ENCODE peak calls at places on chromosomes 13 and 19, in six cellular contexts. One of them, this sample, is unnamed.

GRCh38 chr13:45737571-45738002 is 35.5 kb downstream of the CBY2 start:
- DNase-seq in activated CD4-positive, alpha-beta T cell treated with anti-CD3 and anti-CD28 coated beads, Interleukin-2, amount 10 ng/mL, durations not matched to agents 7 days and 5 days: peak; percentile 7
- DNase-seq in stimulated activated CD8-positive, alpha-beta memory T cell treated with anti-CD3 and anti-CD28 coated beads, Interleukin-12 subunit alpha, Interleukin-12 subunit beta, amount 100 ng/mL, for 4 hours: no peak
- DNase-seq in sciatic nerve: no peak
- DNase-seq in activated gamma-delta T cell treated with anti-CD3 and anti-CD28 coated beads, Interleukin-2, amount 50 U/mL, for 16 hours: no peak
- DNase-seq in cardiac fibroblast: no peak
- DNase-seq in this sample: no peak

GRCh38 chr19:8831832-8832131 is 322 bp downstream of the ZNF558 start:
- DNase-seq in activated CD4-positive, alpha-beta T cell treated with anti-CD3 and anti-CD28 coated beads, Interleukin-2, amount 10 ng/mL, durations not matched to agents 7 days and 5 days: no peak
- DNase-seq in stimulated activated CD8-positive, alpha-beta memory T cell treated with anti-CD3 and anti-CD28 coated beads, Interleukin-12 subunit alpha, Interleukin-12 subunit beta, amount 100 ng/mL, for 4 hours: no peak
- DNase-seq in sciatic nerve: no peak
- DNase-seq in activated gamma-delta T cell treated with anti-CD3 and anti-CD28 coated beads, Interleukin-2, amount 50 U/mL, for 16 hours: no peak
- DNase-seq in cardiac fibroblast: no peak
- DNase-seq in this sample: peak; percentile 91

GRCh38 chr13:98965325-98965724 is 12.5 kb downstream of the DOCK9 start:
- DNase-seq in activated CD4-positive, alpha-beta T cell treated with anti-CD3 and anti-CD28 coated beads, Interleukin-2, amount 10 ng/mL, durations not matched to agents 7 days and 5 days: no peak
- DNase-seq in stimulated activated CD8-positive, alpha-beta memory T cell treated with anti-CD3 and anti-CD28 coated beads, Interleukin-12 subunit alpha, Interleukin-12 subunit beta, amount 100 ng/mL, for 4 hours: no peak
- DNase-seq in sciatic nerve: no peak
- DNase-seq in activated gamma-delta T cell treated with anti-CD3 and anti-CD28 coated beads, Interleukin-2, amount 50 U/mL, for 16 hours: no peak
- DNase-seq in cardiac fibroblast: no peak
- DNase-seq in this sample: no peak

GRCh38 chr19:53916004-53916403 is 6.9 kb downstream of the CACNG7 start:
- DNase-seq in activated CD4-positive, alpha-beta T cell treated with anti-CD3 and anti-CD28 coated beads, Interleukin-2, amount 10 ng/mL, durations not matched to agents 7 days and 5 days: no peak
- DNase-seq in stimulated activated CD8-positive, alpha-beta memory T cell treated with anti-CD3 and anti-CD28 coated beads, Interleukin-12 subunit alpha, Interleukin-12 subunit beta, amount 100 ng/mL, for 4 hours: no peak
- DNase-seq in sciatic nerve: no peak
- DNase-seq in activated gamma-delta T cell treated with anti-CD3 and anti-CD28 coated beads, Interleukin-2, amount 50 U/mL, for 16 hours: no peak
- DNase-seq in cardiac fibroblast: no peak
- DNase-seq in this sample: no peak

GRCh38 chr19:52397310-52398090 is at the start of gene ZNF528:
- DNase-seq in activated CD4-positive, alpha-beta T cell treated with anti-CD3 and anti-CD28 coated beads, Interleukin-2, amount 10 ng/mL, durations not matched to agents 7 days and 5 days: peak; percentile 97
- DNase-seq in stimulated activated CD8-positive, alpha-beta memory T cell treated with anti-CD3 and anti-CD28 coated beads, Interleukin-12 subunit alpha, Interleukin-12 subunit beta, amount 100 ng/mL, for 4 hours: peak; percentile 89
- DNase-seq in sciatic nerve: peak; percentile 98
- DNase-seq in activated gamma-delta T cell treated with anti-CD3 and anti-CD28 coated beads, Interleukin-2, amount 50 U/mL, for 16 hours: peak; percentile 95
- DNase-seq in cardiac fibroblast: peak; percentile 97
- DNase-seq in this sample: peak; percentile 99

GRCh38 chr13:113864303-113864890 is 521 bp upstream of the GAS6 start:
- DNase-seq in activated CD4-positive, alpha-beta T cell treated with anti-CD3 and anti-CD28 coated beads, Interleukin-2, amount 10 ng/mL, durations not matched to agents 7 days and 5 days: no peak
- DNase-seq in stimulated activated CD8-positive, alpha-beta memory T cell treated with anti-CD3 and anti-CD28 coated beads, Interleukin-12 subunit alpha, Interleukin-12 subunit beta, amount 100 ng/mL, for 4 hours: no peak
- DNase-seq in sciatic nerve: no peak
- DNase-seq in activated gamma-delta T cell treated with anti-CD3 and anti-CD28 coated beads, Interleukin-2, amount 50 U/mL, for 16 hours: no peak
- DNase-seq in cardiac fibroblast: peak; percentile 27
- DNase-seq in this sample: peak; percentile 60

GRCh38 chr19:10227215-10227971 is 3.7 kb downstream of the S1PR2 start:
- DNase-seq in activated CD4-positive, alpha-beta T cell treated with anti-CD3 and anti-CD28 coated beads, Interleukin-2, amount 10 ng/mL, durations not matched to agents 7 days and 5 days: no peak
- DNase-seq in stimulated activated CD8-positive, alpha-beta memory T cell treated with anti-CD3 and anti-CD28 coated beads, Interleukin-12 subunit alpha, Interleukin-12 subunit beta, amount 100 ng/mL, for 4 hours: no peak
- DNase-seq in sciatic nerve: peak; percentile 81
- DNase-seq in activated gamma-delta T cell treated with anti-CD3 and anti-CD28 coated beads, Interleukin-2, amount 50 U/mL, for 16 hours: no peak
- DNase-seq in cardiac fibroblast: peak; percentile 63
- DNase-seq in this sample: no peak

GRCh38 chr13:22009937-22010336 is 339.1 kb downstream of the FGF9 start:
- DNase-seq in activated CD4-positive, alpha-beta T cell treated with anti-CD3 and anti-CD28 coated beads, Interleukin-2, amount 10 ng/mL, durations not matched to agents 7 days and 5 days: no peak
- DNase-seq in stimulated activated CD8-positive, alpha-beta memory T cell treated with anti-CD3 and anti-CD28 coated beads, Interleukin-12 subunit alpha, Interleukin-12 subunit beta, amount 100 ng/mL, for 4 hours: no peak
- DNase-seq in sciatic nerve: no peak
- DNase-seq in activated gamma-delta T cell treated with anti-CD3 and anti-CD28 coated beads, Interleukin-2, amount 50 U/mL, for 16 hours: no peak
- DNase-seq in cardiac fibroblast: no peak
- DNase-seq in this sample: no peak

GRCh38 chr13:98972627-98973026 is 5.2 kb downstream of the DOCK9 start:
- DNase-seq in activated CD4-positive, alpha-beta T cell treated with anti-CD3 and anti-CD28 coated beads, Interleukin-2, amount 10 ng/mL, durations not matched to agents 7 days and 5 days: no peak
- DNase-seq in stimulated activated CD8-positive, alpha-beta memory T cell treated with anti-CD3 and anti-CD28 coated beads, Interleukin-12 subunit alpha, Interleukin-12 subunit beta, amount 100 ng/mL, for 4 hours: no peak
- DNase-seq in sciatic nerve: no peak
- DNase-seq in activated gamma-delta T cell treated with anti-CD3 and anti-CD28 coated beads, Interleukin-2, amount 50 U/mL, for 16 hours: no peak
- DNase-seq in cardiac fibroblast: peak; percentile 54
- DNase-seq in this sample: no peak

GRCh38 chr19:48632692-48633147 is 4.5 kb downstream of the DBP start:
- DNase-seq in activated CD4-positive, alpha-beta T cell treated with anti-CD3 and anti-CD28 coated beads, Interleukin-2, amount 10 ng/mL, durations not matched to agents 7 days and 5 days: no peak
- DNase-seq in stimulated activated CD8-positive, alpha-beta memory T cell treated with anti-CD3 and anti-CD28 coated beads, Interleukin-12 subunit alpha, Interleukin-12 subunit beta, amount 100 ng/mL, for 4 hours: no peak
- DNase-seq in sciatic nerve: no peak
- DNase-seq in activated gamma-delta T cell treated with anti-CD3 and anti-CD28 coated beads, Interleukin-2, amount 50 U/mL, for 16 hours: no peak
- DNase-seq in cardiac fibroblast: no peak
- DNase-seq in this sample: no peak

GRCh38 chr19:45613926-45614725 is 12.1 kb upstream of the GPR4 start:
- DNase-seq in activated CD4-positive, alpha-beta T cell treated with anti-CD3 and anti-CD28 coated beads, Interleukin-2, amount 10 ng/mL, durations not matched to agents 7 days and 5 days: peak; percentile 40
- DNase-seq in stimulated activated CD8-positive, alpha-beta memory T cell treated with anti-CD3 and anti-CD28 coated beads, Interleukin-12 subunit alpha, Interleukin-12 subunit beta, amount 100 ng/mL, for 4 hours: no peak
- DNase-seq in sciatic nerve: no peak
- DNase-seq in activated gamma-delta T cell treated with anti-CD3 and anti-CD28 coated beads, Interleukin-2, amount 50 U/mL, for 16 hours: peak; percentile 7
- DNase-seq in cardiac fibroblast: peak; percentile 88
- DNase-seq in this sample: no peak

GRCh38 chr13:68160466-68160865 is 930.3 kb upstream of the PCDH9 start:
- DNase-seq in activated CD4-positive, alpha-beta T cell treated with anti-CD3 and anti-CD28 coated beads, Interleukin-2, amount 10 ng/mL, durations not matched to agents 7 days and 5 days: no peak
- DNase-seq in stimulated activated CD8-positive, alpha-beta memory T cell treated with anti-CD3 and anti-CD28 coated beads, Interleukin-12 subunit alpha, Interleukin-12 subunit beta, amount 100 ng/mL, for 4 hours: no peak
- DNase-seq in sciatic nerve: no peak
- DNase-seq in activated gamma-delta T cell treated with anti-CD3 and anti-CD28 coated beads, Interleukin-2, amount 50 U/mL, for 16 hours: no peak
- DNase-seq in cardiac fibroblast: no peak
- DNase-seq in this sample: no peak

GRCh38 chr13:110109910-110110309 is 197.0 kb downstream of the COL4A1 start:
- DNase-seq in activated CD4-positive, alpha-beta T cell treated with anti-CD3 and anti-CD28 coated beads, Interleukin-2, amount 10 ng/mL, durations not matched to agents 7 days and 5 days: no peak
- DNase-seq in stimulated activated CD8-positive, alpha-beta memory T cell treated with anti-CD3 and anti-CD28 coated beads, Interleukin-12 subunit alpha, Interleukin-12 subunit beta, amount 100 ng/mL, for 4 hours: no peak
- DNase-seq in sciatic nerve: no peak
- DNase-seq in activated gamma-delta T cell treated with anti-CD3 and anti-CD28 coated beads, Interleukin-2, amount 50 U/mL, for 16 hours: no peak
- DNase-seq in cardiac fibroblast: peak; percentile 94
- DNase-seq in this sample: no peak

GRCh38 chr13:46926856-46927625 is 30.2 kb upstream of the HTR2A start:
- DNase-seq in activated CD4-positive, alpha-beta T cell treated with anti-CD3 and anti-CD28 coated beads, Interleukin-2, amount 10 ng/mL, durations not matched to agents 7 days and 5 days: no peak
- DNase-seq in stimulated activated CD8-positive, alpha-beta memory T cell treated with anti-CD3 and anti-CD28 coated beads, Interleukin-12 subunit alpha, Interleukin-12 subunit beta, amount 100 ng/mL, for 4 hours: no peak
- DNase-seq in sciatic nerve: no peak
- DNase-seq in activated gamma-delta T cell treated with anti-CD3 and anti-CD28 coated beads, Interleukin-2, amount 50 U/mL, for 16 hours: no peak
- DNase-seq in cardiac fibroblast: peak; percentile 64
- DNase-seq in this sample: no peak

GRCh38 chr13:24244802-24245201 is 64.6 kb upstream of the C1QTNF9 start:
- DNase-seq in activated CD4-positive, alpha-beta T cell treated with anti-CD3 and anti-CD28 coated beads, Interleukin-2, amount 10 ng/mL, durations not matched to agents 7 days and 5 days: no peak
- DNase-seq in stimulated activated CD8-positive, alpha-beta memory T cell treated with anti-CD3 and anti-CD28 coated beads, Interleukin-12 subunit alpha, Interleukin-12 subunit beta, amount 100 ng/mL, for 4 hours: no peak
- DNase-seq in sciatic nerve: no peak
- DNase-seq in activated gamma-delta T cell treated with anti-CD3 and anti-CD28 coated beads, Interleukin-2, amount 50 U/mL, for 16 hours: no peak
- DNase-seq in cardiac fibroblast: no peak
- DNase-seq in this sample: no peak

GRCh38 chr13:112140366-112140765 is 73.4 kb downstream of the SOX1 start:
- DNase-seq in activated CD4-positive, alpha-beta T cell treated with anti-CD3 and anti-CD28 coated beads, Interleukin-2, amount 10 ng/mL, durations not matched to agents 7 days and 5 days: no peak
- DNase-seq in stimulated activated CD8-positive, alpha-beta memory T cell treated with anti-CD3 and anti-CD28 coated beads, Interleukin-12 subunit alpha, Interleukin-12 subunit beta, amount 100 ng/mL, for 4 hours: no peak
- DNase-seq in sciatic nerve: no peak
- DNase-seq in activated gamma-delta T cell treated with anti-CD3 and anti-CD28 coated beads, Interleukin-2, amount 50 U/mL, for 16 hours: no peak
- DNase-seq in cardiac fibroblast: no peak
- DNase-seq in this sample: peak; percentile 83

GRCh38 chr13:66128692-66129269 is 1101.4 kb downstream of the PCDH9 start:
- DNase-seq in activated CD4-positive, alpha-beta T cell treated with anti-CD3 and anti-CD28 coated beads, Interleukin-2, amount 10 ng/mL, durations not matched to agents 7 days and 5 days: no peak
- DNase-seq in stimulated activated CD8-positive, alpha-beta memory T cell treated with anti-CD3 and anti-CD28 coated beads, Interleukin-12 subunit alpha, Interleukin-12 subunit beta, amount 100 ng/mL, for 4 hours: no peak
- DNase-seq in sciatic nerve: no peak
- DNase-seq in activated gamma-delta T cell treated with anti-CD3 and anti-CD28 coated beads, Interleukin-2, amount 50 U/mL, for 16 hours: no peak
- DNase-seq in cardiac fibroblast: no peak
- DNase-seq in this sample: no peak

This sample was measured in mesenteric fat pad.